ENCODE peak calls at places on chromosomes 5 and 9, in ten cellular contexts. I is Peyer's patch; Q is GM20000; F is NCI-H82; H is left ventricle myocardium inferior; O is effector memory CD8-positive, alpha-beta T cell; R is cardiac muscle cell; E is DMS153; V is Panc1; S is sciatic nerve. A is an unnamed sample.

GRCh38 chr5:99068944-99069650 is 140.3 kb upstream of the CHD1 start:
- DNase-seq in Q (peak), O (no peak), I (no peak), H (no peak), E (no peak), R (no peak), V (no peak), S (no peak), F (no peak), A (no peak)

GRCh38 chr5:149439899-149440655 is 61.0 kb upstream of the IL17B start:
- DNase-seq in S (no peak), I (peak), F (peak), V (no peak), R (no peak), E (peak), Q (no peak), O (no peak), H (no peak), A (no peak)

GRCh38 chr5:139904566-139905400 is 109.2 kb downstream of the PSD2 start:
- DNase-seq in O (no peak), S (peak), V (no peak), R (no peak), Q (peak), E (no peak), F (no peak), H (no peak), I (no peak), A (no peak)

GRCh38 chr9:114126247-114127060 is 27.4 kb upstream of the KIF12 start:
- DNase-seq in F (no peak), R (no peak), S (no peak), I (no peak), E (no peak), V (no peak), O (no peak), H (no peak), Q (no peak), A (no peak)

GRCh38 chr5:122915717-122916399 is 70.4 kb downstream of the SNX24 start:
- DNase-seq in V (no peak), O (no peak), S (no peak), Q (peak), I (no peak), H (no peak), R (peak), E (no peak), F (no peak), A (no peak)

GRCh38 chr9:14670718-14671117 is 22.5 kb downstream of the ZDHHC21 start:
- DNase-seq in R (peak), H (no peak), F (no peak), I (no peak), O (no peak), S (no peak), V (no peak), E (no peak), Q (no peak), A (no peak)

GRCh38 chr5:54195701-54196100 is 114.7 kb downstream of the ARL15 start:
- DNase-seq in R (no peak), Q (no peak), V (no peak), I (no peak), H (no peak), O (no peak), F (no peak), E (no peak), S (no peak), A (no peak)

GRCh38 chr5:52491071-52491828 is 296.5 kb upstream of the ITGA1 start:
- DNase-seq in E (peak), O (no peak), I (no peak), R (no peak), V (no peak), H (no peak), Q (no peak), S (no peak), F (peak), A (no peak)

GRCh38 chr5:151104795-151105194 is 24.0 kb upstream of the TNIP1 start:
- DNase-seq in I (peak), H (peak), O (no peak), S (no peak), R (peak), E (no peak), F (no peak), V (no peak), Q (no peak), A (peak)

GRCh38 chr5:95020382-95020781 is 264.5 kb downstream of the MCTP1 start:
- DNase-seq in F (no peak), V (no peak), I (no peak), E (no peak), S (no peak), H (no peak), R (no peak), Q (no peak), O (no peak), A (no peak)

GRCh38 chr9:128068656-128069221 is 707 bp downstream of the SLC25A25 start:
- DNase-seq in S (no peak), V (no peak), F (peak), O (no peak), E (no peak), R (no peak), I (peak), H (no peak), Q (no peak), A (no peak)